ENCODE peak calls at places on chromosome 3, in seven cellular contexts. B, T, U, S, M, K and H are unnamed samples.

GRCh38 chr3:71152892-71153265 is 430.6 kb downstream of the FOXP1 start:
- DNase-seq in B (no peak), T (no peak), U (peak), S (no peak), M (peak), K (no peak), H (no peak)

GRCh38 chr3:167973046-167973445 is 122.7 kb downstream of the GOLIM4 start:
- DNase-seq in B (no peak), T (no peak), U (no peak), S (no peak), M (no peak), K (no peak), H (no peak)

GRCh38 chr3:156174229-156174847 is 54.0 kb downstream of the KCNAB1 start:
- DNase-seq in B (no peak), T (no peak), U (no peak), S (no peak), M (peak), K (no peak), H (no peak)

GRCh38 chr3:58151637-58152036 is 59.1 kb downstream of the DNASE1L3 start:
- DNase-seq in B (no peak), T (peak), U (no peak), S (no peak), M (no peak), K (no peak), H (no peak)

GRCh38 chr3:173957646-173958045 is 560.1 kb downstream of the NLGN1 start:
- DNase-seq in B (no peak), T (no peak), U (no peak), S (no peak), M (no peak), K (no peak), H (no peak)

GRCh38 chr3:71168043-71168720 is 415.3 kb downstream of the FOXP1 start:
- DNase-seq in B (no peak), T (no peak), U (no peak), S (no peak), M (no peak), K (no peak), H (no peak)

GRCh38 chr3:69665026-69665739 is 74.1 kb upstream of the MITF start:
- DNase-seq in B (no peak), T (no peak), U (no peak), S (no peak), M (no peak), K (no peak), H (no peak)

GRCh38 chr3:184648726-184649125 is 63.1 kb downstream of the MAGEF1 start:
- DNase-seq in B (no peak), T (no peak), U (no peak), S (no peak), M (no peak), K (no peak), H (no peak)

GRCh38 chr3:4509043-4509442 is 15.9 kb downstream of the ITPR1 start:
- DNase-seq in B (no peak), T (no peak), U (no peak), S (no peak), M (no peak), K (no peak), H (no peak)

GRCh38 chr3:131326307-131326706 is 55.3 kb upstream of the NUDT16 start:
- DNase-seq in B (no peak), T (no peak), U (no peak), S (no peak), M (no peak), K (no peak), H (no peak)

GRCh38 chr3:191085091-191085490 is 114.0 kb upstream of the OSTN start:
- DNase-seq in B (no peak), T (no peak), U (no peak), S (no peak), M (no peak), K (no peak), H (no peak)

GRCh38 chr3:127783166-127783565 is 39.1 kb downstream of the MGLL start:
- DNase-seq in B (no peak), T (peak), U (no peak), S (peak), M (no peak), K (no peak), H (no peak)

GRCh38 chr3:69568926-69569325 is 170.3 kb upstream of the MITF start:
- DNase-seq in B (no peak), T (no peak), U (no peak), S (no peak), M (no peak), K (no peak), H (no peak)

GRCh38 chr3:98730338-98730737 is 32.8 kb upstream of the ST3GAL6 start:
- DNase-seq in B (no peak), T (no peak), U (no peak), S (no peak), M (no peak), K (no peak), H (no peak)

GRCh38 chr3:33074217-33075067 is 22.5 kb downstream of the GLB1 start:
- DNase-seq in B (no peak), T (no peak), U (peak), S (no peak), M (peak), K (no peak), H (no peak)

GRCh38 chr3:102124301-102125158 is 275.2 kb downstream of the NFKBIZ start:
- DNase-seq in B (no peak), T (no peak), U (no peak), S (no peak), M (no peak), K (no peak), H (no peak)

GRCh38 chr3:42036483-42036823 is 54.7 kb upstream of the TRAK1 start:
- DNase-seq in B (no peak), T (peak), U (peak), S (no peak), M (no peak), K (no peak), H (no peak)

GRCh38 chr3:129606522-129607390 is at the start of gene PLXND1:
- DNase-seq in B (no peak), T (peak), U (peak), S (peak), M (peak), K (no peak), H (peak)

GRCh38 chr3:126714296-126714900 is 10.4 kb downstream of the CHCHD6 start:
- DNase-seq in B (no peak), T (no peak), U (no peak), S (no peak), M (no peak), K (no peak), H (no peak)

GRCh38 chr3:118636841-118637240 is 397.8 kb downstream of the IGSF11 start:
- DNase-seq in B (no peak), T (no peak), U (no peak), S (no peak), M (peak), K (no peak), H (no peak)

GRCh38 chr3:62319570-62320243 is 53.6 kb downstream of the FEZF2 start:
- DNase-seq in B (no peak), T (no peak), U (no peak), S (no peak), M (no peak), K (no peak), H (no peak)

GRCh38 chr3:122409392-122409791 is 6.5 kb downstream of the WDR5B start:
- DNase-seq in B (no peak), T (no peak), U (no peak), S (no peak), M (no peak), K (no peak), H (no peak)
- H3K27ac ChIP-seq in B (no peak), T (no peak), U (peak), S (no peak), M (no peak), K (peak), H (no peak)

GRCh38 chr3:175046666-175047065 is 187.5 kb downstream of the NAALADL2 start:
- DNase-seq in B (no peak), T (no peak), U (no peak), S (no peak), M (no peak), K (no peak), H (no peak)

GRCh38 chr3:175041369-175041768 is 182.2 kb downstream of the NAALADL2 start:
- DNase-seq in B (no peak), T (no peak), U (no peak), S (no peak), M (no peak), K (no peak), H (no peak)
- TF ChIP-seq CTCF in B (no peak), T (no peak), U (no peak), S (no peak), M (no peak), K (no peak), H (no peak)

DNA sequence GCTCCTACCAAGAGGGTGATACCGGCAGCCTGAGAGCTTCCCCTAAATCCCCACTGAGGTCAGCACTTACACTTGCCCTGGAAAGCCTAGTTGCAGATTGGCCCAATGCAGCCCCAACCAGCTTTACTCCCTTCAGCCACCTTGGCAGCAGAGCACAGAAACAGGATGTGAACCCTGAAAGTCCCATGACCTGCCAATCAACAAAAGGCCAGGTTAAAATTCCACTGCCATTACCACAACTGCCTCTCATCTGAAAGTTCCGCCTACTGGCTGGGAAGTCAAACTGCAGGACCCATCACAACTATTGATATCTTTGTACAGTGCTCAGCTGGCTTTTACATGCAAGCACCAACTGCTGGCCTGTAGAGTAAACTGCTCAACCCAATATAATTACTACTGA is 156.2 kb downstream of the ZMAT3 start:
- DNase-seq in B (no peak), T (no peak), U (no peak), S (no peak), M (peak), K (no peak), H (no peak)
- H3K27ac ChIP-seq in B (no peak), T (no peak), U (no peak), S (no peak), M (no peak), K (no peak), H (no peak)

DNA sequence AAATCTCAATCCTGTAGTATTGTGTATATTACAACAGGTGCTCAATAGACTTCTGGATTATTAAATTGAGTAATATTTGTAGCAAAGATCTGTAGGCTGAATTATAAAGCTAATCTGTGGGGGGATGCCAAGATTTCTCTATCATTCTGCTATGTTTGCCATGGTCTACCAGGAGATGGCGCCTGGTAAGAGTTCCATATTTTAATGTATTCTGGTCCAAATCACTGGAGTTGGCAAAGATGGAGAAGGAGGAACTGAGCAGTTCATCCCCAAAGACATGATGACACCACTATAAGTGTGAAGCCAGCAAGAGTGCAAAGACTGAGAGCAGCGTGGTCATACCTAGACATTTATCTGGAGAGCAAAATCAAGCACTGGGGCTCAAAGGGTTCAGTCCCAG is 340.8 kb upstream of the TPRG1 start:
- DNase-seq in B (no peak), T (no peak), U (no peak), S (no peak), M (peak), K (no peak), H (no peak)
- TF ChIP-seq CTCF in B (no peak), T (no peak), U (no peak), S (no peak), M (peak), K (peak), H (no peak)